ENCODE peak calls at places on chromosome 1, in four cellular contexts. One of them, this sample, is unnamed.
A peak's percentile ranks its signal among the peaks of the same experiment; 100 is the strongest.

GRCh38 chr1:227905573-227906487 is 41.9 kb downstream of the WNT9A start:
- DNase-seq in kidney epithelial cell: no peak
- DNase-seq in transverse colon: no peak
- DNase-seq in GM13976: no peak
- DNase-seq in this sample: no peak

GRCh38 chr1:66438062-66438970 is 95.6 kb upstream of the SGIP1 start:
- DNase-seq in transverse colon: no peak
- DNase-seq in kidney epithelial cell: no peak
- DNase-seq in GM13976: no peak
- DNase-seq in this sample: no peak

GRCh38 chr1:177756161-177756560 is 213.7 kb downstream of the SEC16B start:
- DNase-seq in transverse colon: no peak
- DNase-seq in kidney epithelial cell: no peak
- DNase-seq in GM13976: no peak
- DNase-seq in this sample: no peak

GRCh38 chr1:5410652-5411051 is 581.6 kb downstream of the NPHP4 start:
- DNase-seq in transverse colon: no peak
- DNase-seq in GM13976: no peak
- DNase-seq in kidney epithelial cell: no peak
- DNase-seq in this sample: peak; percentile 30

GRCh38 chr1:210527091-210527490 is 198.4 kb downstream of the HHAT start:
- DNase-seq in GM13976: no peak
- DNase-seq in transverse colon: no peak
- DNase-seq in kidney epithelial cell: peak; percentile 14
- DNase-seq in this sample: no peak

GRCh38 chr1:73887412-73887811 is 310.6 kb downstream of the LRRIQ3 start:
- DNase-seq in kidney epithelial cell: no peak
- DNase-seq in GM13976: no peak
- DNase-seq in transverse colon: no peak
- DNase-seq in this sample: no peak

GRCh38 chr1:64933296-64934070 is 32.9 kb downstream of the JAK1 start:
- DNase-seq in GM13976: no peak
- DNase-seq in transverse colon: no peak
- DNase-seq in kidney epithelial cell: no peak
- DNase-seq in this sample: peak; percentile 75

GRCh38 chr1:16440150-16440479 is 409 bp upstream of the NECAP2 start:
- DNase-seq in transverse colon: no peak
- DNase-seq in GM13976: no peak
- DNase-seq in kidney epithelial cell: no peak
- DNase-seq in this sample: no peak

GRCh38 chr1:71104417-71104816 is 23.6 kb upstream of the ZRANB2 start:
- DNase-seq in kidney epithelial cell: no peak
- DNase-seq in GM13976: no peak
- DNase-seq in transverse colon: no peak
- DNase-seq in this sample: no peak

GRCh38 chr1:203290261-203291089 is 14.8 kb upstream of the BTG2 start:
- DNase-seq in kidney epithelial cell: peak; percentile 44
- DNase-seq in GM13976: peak; percentile 91
- DNase-seq in transverse colon: peak; percentile 99
- DNase-seq in this sample: peak; percentile 47

GRCh38 chr1:6727535-6727934 is 25.9 kb upstream of the DNAJC11 start:
- DNase-seq in kidney epithelial cell: no peak
- DNase-seq in GM13976: peak; percentile 75
- DNase-seq in transverse colon: peak; percentile 61
- DNase-seq in this sample: peak; percentile 71

GRCh38 chr1:9473032-9473792 is 66.1 kb upstream of the SLC25A33 start:
- DNase-seq in kidney epithelial cell: peak; percentile 63
- DNase-seq in GM13976: no peak
- DNase-seq in transverse colon: peak; percentile 76
- DNase-seq in this sample: peak; percentile 86

GRCh38 chr1:209889077-209889418 is 49.0 kb upstream of the SYT14 start:
- DNase-seq in transverse colon: no peak
- DNase-seq in kidney epithelial cell: no peak
- DNase-seq in GM13976: no peak
- DNase-seq in this sample: no peak

GRCh38 chr1:227328405-227329019 is 10.2 kb upstream of the CDC42BPA start:
- DNase-seq in kidney epithelial cell: no peak
- DNase-seq in transverse colon: no peak
- DNase-seq in GM13976: no peak
- DNase-seq in this sample: no peak

GRCh38 chr1:56404561-56405030 is 174.8 kb downstream of the PLPP3 start:
- DNase-seq in kidney epithelial cell: no peak
- DNase-seq in GM13976: no peak
- DNase-seq in transverse colon: no peak
- DNase-seq in this sample: no peak

GRCh38 chr1:109162626-109163025 is 48.7 kb downstream of the ELAPOR1 start:
- DNase-seq in kidney epithelial cell: no peak
- DNase-seq in GM13976: no peak
- DNase-seq in transverse colon: no peak
- DNase-seq in this sample: no peak

GRCh38 chr1:146001734-146002133 is 5.4 kb upstream of the TXNIP start:
- DNase-seq in GM13976: no peak
- DNase-seq in kidney epithelial cell: no peak
- DNase-seq in transverse colon: no peak
- DNase-seq in this sample: no peak

GRCh38 chr1:202915146-202915545 is 11.9 kb downstream of the KLHL12 start:
- DNase-seq in GM13976: no peak
- DNase-seq in kidney epithelial cell: no peak
- DNase-seq in transverse colon: no peak
- DNase-seq in this sample: no peak

GRCh38 chr1:45833361-45833760 is 29.9 kb downstream of the MAST2 start:
- DNase-seq in kidney epithelial cell: no peak
- DNase-seq in transverse colon: no peak
- DNase-seq in GM13976: no peak
- DNase-seq in this sample: no peak

GRCh38 chr1:195763907-195764183 is 844.4 kb downstream of the KCNT2 start:
- DNase-seq in transverse colon: no peak
- DNase-seq in GM13976: no peak
- DNase-seq in kidney epithelial cell: no peak
- DNase-seq in this sample: peak; percentile 40

GRCh38 chr1:54798769-54799641 is 2.1 kb downstream of the TTC22 start:
- DNase-seq in kidney epithelial cell: no peak
- DNase-seq in transverse colon: peak; percentile 77
- DNase-seq in GM13976: peak; percentile 63
- DNase-seq in this sample: peak; percentile 92

GRCh38 chr1:106957795-106958194 is 98.7 kb upstream of the PRMT6 start:
- DNase-seq in kidney epithelial cell: no peak
- DNase-seq in transverse colon: no peak
- DNase-seq in GM13976: no peak
- DNase-seq in this sample: peak; percentile 14
- TF ChIP-seq CTCF in kidney epithelial cell: no peak
- TF ChIP-seq CTCF in transverse colon: no peak
- TF ChIP-seq CTCF in GM13976: no peak
- TF ChIP-seq CTCF in this sample: no peak

GRCh38 chr1:180027949-180028445 is 73.4 kb downstream of the CEP350 start:
- DNase-seq in transverse colon: no peak
- DNase-seq in GM13976: no peak
- DNase-seq in kidney epithelial cell: no peak
- DNase-seq in this sample: peak; percentile 90
- TF ChIP-seq CTCF in transverse colon: no peak
- TF ChIP-seq CTCF in GM13976: no peak
- TF ChIP-seq CTCF in kidney epithelial cell: no peak
- TF ChIP-seq CTCF in this sample: no peak

DNA sequence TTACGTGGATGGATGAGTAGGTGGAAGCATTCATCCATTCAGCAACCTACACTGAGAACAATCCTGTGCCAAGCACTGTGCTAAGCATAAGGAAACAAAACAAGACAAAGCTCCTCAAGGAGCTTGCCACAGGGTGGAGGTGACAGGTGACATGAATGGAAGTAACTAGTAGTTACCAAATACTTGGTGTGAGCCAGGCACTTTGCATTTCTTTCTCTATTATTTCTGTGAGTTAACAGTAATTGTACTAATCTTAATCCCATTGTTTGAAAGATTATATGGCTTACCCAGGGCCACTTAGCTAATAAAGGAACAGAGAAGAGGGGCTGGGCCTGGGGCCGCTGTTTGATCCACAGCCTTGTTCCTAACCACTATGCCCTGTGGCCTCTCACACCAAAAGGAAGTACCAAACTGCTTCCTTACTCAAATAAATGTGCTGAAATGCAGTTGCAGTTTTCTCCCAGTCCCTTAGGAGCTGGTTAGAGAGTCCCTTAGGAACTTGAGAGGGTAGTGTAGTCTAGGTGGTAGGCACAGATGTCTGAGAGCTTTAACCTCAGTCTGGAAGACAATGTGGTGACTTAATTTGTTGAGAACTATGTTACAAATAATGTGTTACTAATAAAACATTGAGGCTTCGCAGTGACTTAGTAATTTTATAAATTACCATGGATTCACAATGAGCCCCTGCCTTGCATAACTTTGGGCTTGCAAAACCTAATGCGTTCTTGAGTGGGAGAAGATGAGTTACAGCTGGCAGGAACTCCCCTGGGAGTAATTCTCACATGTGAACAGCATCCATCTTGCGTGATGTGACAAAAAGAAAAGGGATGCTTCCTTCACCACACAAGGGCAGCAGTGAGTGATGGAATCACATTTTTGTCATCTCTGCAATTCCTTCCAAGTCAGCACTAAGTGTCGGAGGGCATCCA is 69.8 kb downstream of the MPZL1 start:
- DNase-seq in GM13976: no peak
- DNase-seq in transverse colon: peak; percentile 36
- DNase-seq in kidney epithelial cell: no peak
- DNase-seq in this sample: peak; percentile 64
- TF ChIP-seq CTCF in GM13976: no peak
- TF ChIP-seq CTCF in transverse colon: no peak
- TF ChIP-seq CTCF in kidney epithelial cell: no peak
- TF ChIP-seq CTCF in this sample: no peak

DNA sequence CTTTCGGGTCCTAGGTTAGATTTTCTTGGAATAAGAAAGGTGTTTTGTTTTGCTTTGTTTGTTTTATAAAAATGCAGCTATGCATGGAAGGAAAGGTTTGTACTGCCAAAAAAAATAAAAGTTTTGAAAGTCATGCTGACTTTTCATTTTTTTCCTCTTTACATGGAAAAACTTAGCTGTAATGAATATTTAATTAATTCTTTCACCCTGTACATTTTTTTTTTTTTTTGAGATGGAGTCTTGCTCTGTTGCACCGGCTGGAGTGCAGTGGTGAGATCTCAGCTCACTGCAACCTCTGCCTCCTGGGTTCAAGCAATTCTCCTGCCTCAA is 48.7 kb downstream of the NENF start:
- DNase-seq in transverse colon: no peak
- DNase-seq in GM13976: no peak
- DNase-seq in kidney epithelial cell: no peak
- DNase-seq in this sample: no peak
- TF ChIP-seq CTCF in transverse colon: no peak
- TF ChIP-seq CTCF in GM13976: no peak
- TF ChIP-seq CTCF in kidney epithelial cell: no peak
- TF ChIP-seq CTCF in this sample: no peak

GRCh38 chr1:192488058-192488457 is 87.5 kb upstream of the RGS1 start:
- DNase-seq in GM13976: no peak
- DNase-seq in transverse colon: no peak
- DNase-seq in kidney epithelial cell: no peak
- DNase-seq in this sample: no peak
- TF ChIP-seq CTCF in GM13976: no peak
- TF ChIP-seq CTCF in transverse colon: no peak
- TF ChIP-seq CTCF in kidney epithelial cell: peak; percentile 5
- TF ChIP-seq CTCF in this sample: no peak

GRCh38 chr1:207891148-207891547 is 19.8 kb downstream of the CD34 start:
- DNase-seq in kidney epithelial cell: no peak
- DNase-seq in GM13976: no peak
- DNase-seq in transverse colon: no peak
- DNase-seq in this sample: no peak

GRCh38 chr1:207890136-207890738 is 20.7 kb downstream of the CD34 start:
- DNase-seq in kidney epithelial cell: peak; percentile 47
- DNase-seq in GM13976: no peak
- DNase-seq in transverse colon: peak; percentile 38
- DNase-seq in this sample: peak; percentile 73

GRCh38 chr1:207886227-207886626 is 24.7 kb downstream of the CD34 start:
- DNase-seq in kidney epithelial cell: no peak
- DNase-seq in transverse colon: no peak
- DNase-seq in GM13976: no peak
- DNase-seq in this sample: no peak

GRCh38 chr1:207887542-207887941 is 23.4 kb downstream of the CD34 start:
- DNase-seq in GM13976: no peak
- DNase-seq in kidney epithelial cell: no peak
- DNase-seq in transverse colon: no peak
- DNase-seq in this sample: no peak

GRCh38 chr1:207888647-207889046 is 22.3 kb downstream of the CD34 start:
- DNase-seq in kidney epithelial cell: no peak
- DNase-seq in transverse colon: no peak
- DNase-seq in GM13976: no peak
- DNase-seq in this sample: peak; percentile 51
- TF ChIP-seq CTCF in kidney epithelial cell: no peak
- TF ChIP-seq CTCF in transverse colon: no peak
- TF ChIP-seq CTCF in GM13976: no peak
- TF ChIP-seq CTCF in this sample: peak; percentile 15

GRCh38 chr1:156928043-156928602 is 7.7 kb downstream of the LRRC71 start:
- DNase-seq in transverse colon: no peak
- DNase-seq in kidney epithelial cell: no peak
- DNase-seq in GM13976: no peak
- DNase-seq in this sample: no peak
- TF ChIP-seq CTCF in transverse colon: no peak
- TF ChIP-seq CTCF in kidney epithelial cell: no peak
- TF ChIP-seq CTCF in GM13976: no peak
- TF ChIP-seq CTCF in this sample: no peak

GRCh38 chr1:37392051-37392450 is 82.3 kb upstream of the ZC3H12A start:
- DNase-seq in kidney epithelial cell: no peak
- DNase-seq in GM13976: no peak
- DNase-seq in transverse colon: no peak
- DNase-seq in this sample: no peak

GRCh38 chr1:37393173-37393572 is 81.2 kb upstream of the ZC3H12A start:
- DNase-seq in GM13976: no peak
- DNase-seq in transverse colon: no peak
- DNase-seq in kidney epithelial cell: no peak
- DNase-seq in this sample: no peak

GRCh38 chr1:37393585-37394120 is 80.7 kb upstream of the ZC3H12A start:
- DNase-seq in transverse colon: no peak
- DNase-seq in GM13976: no peak
- DNase-seq in kidney epithelial cell: no peak
- DNase-seq in this sample: no peak

GRCh38 chr1:37389327-37389726 is 85.1 kb upstream of the ZC3H12A start:
- DNase-seq in GM13976: no peak
- DNase-seq in kidney epithelial cell: no peak
- DNase-seq in transverse colon: no peak
- DNase-seq in this sample: no peak

GRCh38 chr1:37391181-37391949 is 83.0 kb upstream of the ZC3H12A start:
- DNase-seq in kidney epithelial cell: no peak
- DNase-seq in GM13976: no peak
- DNase-seq in transverse colon: no peak
- DNase-seq in this sample: no peak
- TF ChIP-seq CTCF in kidney epithelial cell: no peak
- TF ChIP-seq CTCF in GM13976: no peak
- TF ChIP-seq CTCF in transverse colon: no peak
- TF ChIP-seq CTCF in this sample: no peak

DNA sequence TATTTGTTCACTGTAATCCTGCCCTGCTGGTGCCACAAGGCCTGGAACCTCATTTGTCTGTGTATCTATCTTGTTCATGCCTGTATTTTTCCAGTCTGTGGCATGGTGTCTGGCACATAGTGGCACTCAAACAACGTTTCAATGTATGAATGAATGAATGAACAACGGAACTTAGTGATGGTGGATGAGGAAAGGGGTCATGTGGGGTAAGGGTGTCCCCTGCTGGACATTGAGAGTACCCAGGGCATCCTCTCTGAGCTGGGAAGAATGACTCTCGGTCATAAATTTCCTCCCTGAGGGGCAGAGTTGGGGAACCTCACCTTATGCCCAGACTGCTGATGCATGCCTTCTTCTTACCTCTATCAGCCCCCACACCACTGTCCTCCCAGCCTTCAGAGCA is 18.9 kb upstream of the ZNF683 start:
- DNase-seq in kidney epithelial cell: no peak
- DNase-seq in GM13976: peak; percentile 63
- DNase-seq in transverse colon: no peak
- DNase-seq in this sample: peak; percentile 78
- TF ChIP-seq CTCF in kidney epithelial cell: peak; percentile 69
- TF ChIP-seq CTCF in GM13976: peak; percentile 35
- TF ChIP-seq CTCF in transverse colon: no peak
- TF ChIP-seq CTCF in this sample: peak; percentile 91